ENCODE peak calls at places on chromosomes 12 and 14, in four cellular contexts. J is upper lobe of right lung, S is fibroblast of lung, Q is BE2C. L is an unnamed sample.
A peak's percentile ranks its signal among the peaks of the same experiment; 100 is the strongest.

GRCh38 chr14:58535084-58535483 is 102.7 kb upstream of the DACT1 start:
- DNase-seq in J (no peak), Q (no peak), S (peak; percentile 63), L (no peak)

GRCh38 chr14:89258728-89259273 is 158.2 kb downstream of the FOXN3 start:
- DNase-seq in J (no peak), Q (no peak), S (no peak), L (no peak)

GRCh38 chr12:93127582-93128331 is 198.7 kb upstream of the EEA1 start:
- DNase-seq in S (peak; percentile 71), J (peak; percentile 73), Q (peak; percentile 22), L (peak; percentile 77)

GRCh38 chr12:112584266-112584722 is 165.5 kb downstream of the PTPN11 start:
- DNase-seq in S (no peak), Q (peak; percentile 53), J (no peak), L (no peak)

GRCh38 chr14:92644166-92644565 is 104.3 kb downstream of the LGMN start:
- DNase-seq in Q (no peak), S (peak; percentile 75), J (no peak), L (no peak)

GRCh38 chr12:93857917-93858513 is 180.8 kb downstream of the CRADD start:
- DNase-seq in S (no peak), J (no peak), Q (no peak), L (no peak)

GRCh38 chr12:64652346-64652745 is 42.1 kb downstream of the RASSF3 start:
- DNase-seq in J (no peak), Q (no peak), S (no peak), L (no peak)

GRCh38 chr12:32448581-32448980 is 49.2 kb downstream of the FGD4 start:
- DNase-seq in S (peak; percentile 60), J (no peak), Q (no peak), L (no peak)

GRCh38 chr12:132419612-132420237 is 70.2 kb upstream of the FBRSL1 start:
- DNase-seq in Q (no peak), S (no peak), J (no peak), L (no peak)

GRCh38 chr14:68174446-68174845 is 354.9 kb downstream of the RAD51B start:
- DNase-seq in J (no peak), Q (no peak), S (peak; percentile 51), L (no peak)

GRCh38 chr12:109833307-109834189 is at the start of gene TRPV4:
- DNase-seq in J (peak; percentile 66), Q (no peak), S (peak; percentile 53), L (peak; percentile 20)

DNA sequence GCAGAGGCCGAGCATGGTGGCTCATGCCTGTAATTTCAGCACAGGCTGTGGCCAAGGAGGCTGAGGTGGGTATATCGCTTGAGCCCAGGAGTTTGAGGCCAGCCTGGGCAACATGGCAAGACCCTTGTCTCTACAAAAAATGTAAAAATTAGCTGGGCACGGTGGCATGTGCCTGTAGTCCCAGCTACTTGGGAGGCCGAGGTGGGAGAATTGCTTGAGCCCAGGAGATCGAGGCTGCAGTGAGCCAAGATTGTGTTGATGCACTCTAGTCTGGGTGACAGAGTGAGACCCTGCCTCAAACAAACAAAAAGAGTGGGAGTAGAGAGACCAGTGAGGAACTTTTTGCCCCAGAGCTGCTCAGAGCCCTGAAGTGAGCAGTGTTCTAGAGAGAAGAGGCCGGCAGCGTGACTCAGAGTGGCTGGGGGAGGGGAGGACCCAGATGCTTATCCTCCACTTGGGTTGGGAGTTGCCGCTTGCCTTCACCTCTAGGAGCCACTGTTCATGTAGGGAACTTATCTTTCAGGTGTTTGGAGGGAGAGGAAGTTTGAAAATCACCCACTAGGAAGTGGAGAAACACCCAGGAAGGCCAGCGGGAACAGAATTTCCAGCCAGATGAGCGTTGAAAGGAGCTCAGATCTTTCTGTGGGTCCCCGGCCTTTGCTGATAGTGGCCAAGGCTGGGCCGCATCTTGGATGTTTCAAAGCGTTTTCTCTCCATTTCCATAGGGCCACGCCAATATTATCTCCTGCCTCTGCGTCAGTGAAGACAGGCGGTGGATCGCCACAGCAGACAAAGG is 15.3 kb downstream of the CFAP251 start:
- DNase-seq in Q (peak; percentile 31), J (peak; percentile 80), S (peak; percentile 60), L (no peak)
- TF ChIP-seq CTCF in Q (no peak), J (no peak), S (no peak), L (no peak)

GRCh38 chr14:26383286-26383685 is 214.5 kb downstream of the NOVA1 start:
- DNase-seq in Q (no peak), J (no peak), S (no peak), L (no peak)

GRCh38 chr14:26379951-26380350 is 217.9 kb downstream of the NOVA1 start:
- DNase-seq in Q (no peak), J (no peak), S (no peak), L (no peak)

GRCh38 chr14:26385302-26385701 is 212.5 kb downstream of the NOVA1 start:
- DNase-seq in Q (no peak), J (no peak), S (no peak), L (no peak)

GRCh38 chr14:26380616-26381015 is 217.2 kb downstream of the NOVA1 start:
- DNase-seq in Q (no peak), J (no peak), S (no peak), L (no peak)

DNA sequence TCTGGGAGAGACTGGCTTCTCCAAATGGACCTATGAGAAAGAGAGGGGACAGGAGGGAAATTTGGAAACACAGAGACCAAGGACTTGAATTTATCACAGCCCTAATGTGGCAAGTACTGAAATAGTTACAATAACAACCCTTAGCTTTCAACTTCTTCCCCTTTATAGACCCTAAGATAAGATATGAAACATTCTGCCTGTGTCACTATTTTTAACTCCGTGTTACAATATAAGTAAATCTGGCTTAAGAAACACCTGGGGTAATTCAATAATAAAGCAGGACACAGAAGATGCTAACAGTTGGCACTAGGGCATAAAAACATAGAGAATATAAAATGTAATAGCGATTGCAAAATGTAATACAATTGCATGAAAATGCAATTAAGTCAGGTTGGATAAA is 216.4 kb downstream of the NOVA1 start:
- DNase-seq in S (no peak), J (no peak), Q (no peak), L (no peak)
- H3K4me1 ChIP-seq in S (no peaks in the 10 kb centered on the region), J (no peaks in the 10 kb centered on the region), Q (no peaks in the 10 kb centered on the region), L (no peaks in the 10 kb centered on the region)

GRCh38 chr14:98140862-98141261 is 1131.1 kb downstream of the BCL11B start:
- DNase-seq in Q (no peak), S (no peak), J (no peak), L (no peak)

GRCh38 chr14:98136420-98136819 is 1135.6 kb downstream of the BCL11B start:
- DNase-seq in S (no peak), J (no peak), Q (no peak), L (no peak)

GRCh38 chr14:98136019-98136418 is 1136.0 kb downstream of the BCL11B start:
- DNase-seq in J (no peak), S (no peak), Q (no peak), L (no peak)

GRCh38 chr14:98137626-98138025 is 1134.4 kb downstream of the BCL11B start:
- DNase-seq in Q (no peak), J (no peak), S (no peak), L (no peak)

GRCh38 chr14:98138666-98139065 is 1133.3 kb downstream of the BCL11B start:
- DNase-seq in S (peak; percentile 24), J (no peak), Q (peak; percentile 18), L (no peak)
- TF ChIP-seq CTCF in S (no peak), J (peak; percentile 58), Q (peak; percentile 51), L (peak; percentile 21)

DNA sequence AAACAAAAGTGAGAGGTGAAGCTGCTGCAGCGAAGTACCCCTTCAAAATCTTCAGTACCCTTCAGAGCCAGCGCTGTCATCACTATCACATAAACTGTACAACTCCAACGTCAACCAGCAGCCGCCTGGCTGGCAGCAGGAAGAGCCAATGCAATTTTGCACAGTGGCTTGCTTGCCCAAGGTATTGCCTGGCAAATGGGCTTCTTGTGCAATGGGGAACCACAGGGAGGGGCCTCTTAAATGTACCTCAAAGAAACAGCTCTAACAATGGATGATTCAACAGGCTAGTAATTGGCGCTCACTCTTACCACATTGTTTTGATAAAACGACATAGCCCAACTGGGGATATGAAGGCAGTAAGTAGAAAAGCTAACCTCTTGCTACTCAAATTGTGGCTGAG is 125.5 kb upstream of the HIF1A start:
- DNase-seq in S (peak; percentile 99), Q (no peak), J (peak; percentile 76), L (peak; percentile 68)
- H3K4me1 ChIP-seq in S (peaks cover 40% of the 10 kb centered on the region), Q (peaks cover 27% of the 10 kb centered on the region), J (peaks cover 41% of the 10 kb centered on the region), L (peaks cover 90% of the 10 kb centered on the region)

GRCh38 chr12:116591608-116592115 is 32.5 kb downstream of the MAP1LC3B2 start:
- DNase-seq in J (no peak), S (peak; percentile 52), Q (no peak), L (no peak)

GRCh38 chr12:116592731-116593130 is 33.5 kb downstream of the MAP1LC3B2 start:
- DNase-seq in S (no peak), Q (no peak), J (no peak), L (no peak)

GRCh38 chr12:116592116-116592637 is 33.0 kb downstream of the MAP1LC3B2 start:
- DNase-seq in J (peak; percentile 83), Q (no peak), S (no peak), L (no peak)

GRCh38 chr12:116588390-116589028 is 29.3 kb downstream of the MAP1LC3B2 start:
- DNase-seq in Q (no peak), S (no peak), J (no peak), L (no peak)

DNA sequence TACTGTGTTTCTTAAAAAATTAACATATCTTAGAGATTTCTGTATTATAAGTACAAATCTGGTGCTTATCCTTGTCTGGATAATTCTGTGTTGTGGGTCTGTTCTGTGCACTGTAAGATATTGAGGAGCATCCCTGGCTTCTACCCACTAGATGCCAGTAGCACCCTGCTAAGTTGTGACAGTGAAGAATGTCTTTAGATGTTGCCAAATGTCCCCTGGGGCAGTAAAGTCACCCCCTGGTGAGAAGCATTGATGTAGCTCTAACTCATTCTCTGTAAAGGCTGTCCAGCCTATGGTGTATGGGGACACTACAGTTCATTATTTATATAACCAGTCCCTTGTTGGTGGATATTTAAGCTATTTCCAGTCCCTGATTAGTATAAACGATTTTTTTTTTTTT is 31.4 kb downstream of the MAP1LC3B2 start:
- DNase-seq in Q (no peak), S (no peak), J (no peak), L (no peak)
- TF ChIP-seq CTCF in Q (no peak), S (no peak), J (no peak), L (no peak)

DNA sequence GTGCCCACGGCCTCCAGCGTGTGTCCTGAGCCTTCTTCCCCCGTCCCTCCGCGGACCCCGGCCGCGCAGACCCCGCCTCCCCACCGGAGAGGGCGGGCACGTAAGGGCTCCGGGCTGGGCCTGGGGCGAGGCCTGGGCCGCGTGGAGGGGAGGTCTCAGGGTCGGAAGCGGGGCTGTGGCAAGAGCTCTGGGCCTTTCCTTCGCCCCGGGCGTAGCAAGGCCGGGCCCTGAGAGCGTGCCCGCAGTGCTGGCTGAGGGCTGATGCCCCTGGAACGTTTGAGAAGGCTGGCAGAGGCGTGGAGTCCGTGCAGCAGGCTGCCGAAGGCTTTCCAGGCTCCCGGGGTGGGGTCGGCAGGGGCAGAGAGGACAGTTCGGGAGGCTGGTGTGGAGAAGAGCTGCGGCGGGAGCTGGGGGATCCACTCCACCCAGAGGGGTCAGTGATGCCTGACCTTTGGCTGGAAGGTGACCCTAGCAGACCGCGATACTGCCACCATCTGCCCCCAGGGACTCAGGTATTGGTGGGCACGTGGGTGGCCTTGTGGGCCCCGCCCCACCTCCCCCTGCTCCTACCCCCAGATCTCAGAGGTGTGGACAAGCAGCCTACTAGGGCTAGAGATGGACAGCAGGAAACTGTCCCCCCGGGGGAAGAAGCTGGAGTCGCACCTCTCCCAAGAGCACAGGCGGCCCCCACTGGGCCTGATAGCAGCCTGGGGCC is 545 bp downstream of the TEX22 start:
- DNase-seq in Q (peak; percentile 80), J (no peak), S (peak; percentile 45), L (peak; percentile 55)
- H3K4me1 ChIP-seq in Q (peaks cover 3% of the 10 kb centered on the region), J (peaks cover 6% of the 10 kb centered on the region), S (no peaks in the 10 kb centered on the region), L (peaks cover 7% of the 10 kb centered on the region)

DNA sequence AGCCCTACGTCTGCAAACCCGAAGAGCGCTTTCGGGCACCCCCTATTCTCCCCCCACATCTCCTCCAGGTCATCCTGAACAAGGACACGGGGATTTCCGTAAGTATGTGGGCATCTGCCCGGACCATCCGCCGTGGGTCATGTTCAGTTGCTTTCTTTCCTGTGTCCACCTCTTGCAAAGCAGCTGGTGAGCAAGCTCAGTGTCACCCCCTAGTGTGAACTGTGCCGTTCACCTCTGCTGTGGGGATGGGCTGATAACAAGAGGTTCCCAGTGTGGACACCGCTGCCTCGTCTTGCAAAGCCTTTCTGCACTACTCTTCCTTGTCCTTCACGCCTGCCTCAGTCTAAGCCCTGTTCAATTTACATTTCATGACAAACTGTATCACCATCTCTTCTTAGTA is 8.6 kb downstream of the PRKAB1 start:
- DNase-seq in J (no peak), S (no peak), Q (no peak), L (no peak)
- TF ChIP-seq CTCF in J (no peak), S (no peak), Q (no peak), L (no peak)